ENCODE peak calls at places on chromosomes 7 and 10, in nine cellular contexts. F is stimulated activated CD4-positive, alpha-beta T cell treated with anti-CD3 and anti-CD28 coated beads, Interleukin-12 subunit alpha, Interleukin-12 subunit beta, amount 100 ng/mL, for 48 hours; G is activated CD4-positive, CD25-positive, alpha-beta regulatory T cell treated with anti-CD3 and anti-CD28 coated beads, Interleukin-2, amount 50 U/mL, for 72 hours; A is hepatocyte; N is GM12864; P is Calu3; W is left lobe of liver; C is fibroblast of lung; K is right cardiac atrium. Z is an unnamed sample.

GRCh38 chr7:97752215-97752614 is 20.3 kb downstream of the TAC1 start:
- DNase-seq in F (no peak), G (no peak), A (no peak), N (no peak), P (no peak), W (no peak), C (no peak), K (no peak), Z (no peak)

GRCh38 chr10:21959998-21960397 is 43.5 kb downstream of the DNAJC1 start:
- DNase-seq in F (no peak), G (no peak), A (no peak), N (no peak), P (no peak), W (no peak), C (no peak), K (no peak), Z (no peak)

GRCh38 chr7:104985259-104985617 is 28.8 kb upstream of the KMT2E start:
- DNase-seq in F (no peak), G (no peak), A (no peak), N (no peak), P (no peak), W (no peak), C (no peak), K (no peak), Z (no peak)

GRCh38 chr7:74464931-74465906 is 11.5 kb downstream of the GTF2IRD1 start:
- DNase-seq in F (no peak), G (no peak), A (no peak), N (no peak), P (peak; percentile 40), W (no peak), C (no peak), K (peak; percentile 33), Z (no peak)

GRCh38 chr10:82267960-82268359 is 393.0 kb downstream of the NRG3 start:
- DNase-seq in F (no peak), G (no peak), A (no peak), N (no peak), P (no peak), W (no peak), C (no peak), K (no peak), Z (no peak)

GRCh38 chr7:17521437-17521836 is 223.0 kb downstream of the AHR start:
- DNase-seq in F (no peak), G (no peak), A (no peak), N (no peak), P (no peak), W (no peak), C (peak; percentile 72), K (no peak), Z (no peak)

GRCh38 chr10:78416031-78416800 is 382.6 kb downstream of the RPS24 start:
- DNase-seq in F (no peak), G (no peak), A (no peak), N (no peak), P (no peak), W (no peak), C (peak; percentile 8), K (no peak), Z (no peak)

GRCh38 chr7:64888901-64889685 is 14.0 kb upstream of the ZNF273 start:
- DNase-seq in F (no peak), G (no peak), A (no peak), N (no peak), P (no peak), W (no peak), C (peak; percentile 7), K (peak; percentile 81), Z (no peak)

GRCh38 chr10:22824984-22825383 is 102.9 kb upstream of the ARMC3 start:
- DNase-seq in F (no peak), G (no peak), A (no peak), N (no peak), P (peak; percentile 27), W (no peak), C (no peak), K (no peak), Z (no peak)

GRCh38 chr10:47030191-47030698 is 119.0 kb downstream of the PTPN20 start:
- DNase-seq in F (no peak), G (no peak), A (no peak), N (no peak), P (no peak), W (no peak), C (no peak), K (no peak), Z (no peak)

GRCh38 chr7:93890041-93890463 is 501 bp downstream of the TFPI2 start:
- DNase-seq in F (no peak), G (no peak), A (peak; percentile 56), N (no peak), P (no peak), W (no peak), C (peak; percentile 60), K (peak; percentile 67), Z (no peak)

GRCh38 chr7:105521731-105522458 is at the start of gene PUS7:
- DNase-seq in F (peak; percentile 68), G (peak; percentile 76), A (peak; percentile 96), N (peak; percentile 57), P (peak; percentile 85), W (peak; percentile 90), C (peak; percentile 88), K (peak; percentile 96), Z (no peak)

GRCh38 chr10:28743576-28743975 is 66.3 kb downstream of the BAMBI start:
- DNase-seq in F (no peak), G (no peak), A (peak; percentile 41), N (no peak), P (no peak), W (no peak), C (no peak), K (no peak), Z (no peak)

GRCh38 chr7:135601182-135601581 is 43.5 kb downstream of the NUP205 start:
- DNase-seq in F (no peak), G (no peak), A (peak; percentile 8), N (no peak), P (no peak), W (no peak), C (peak; percentile 20), K (no peak), Z (no peak)

GRCh38 chr7:29408841-29409243 is 154.8 kb upstream of the PRR15 start:
- DNase-seq in F (peak; percentile 1), G (peak; percentile 34), A (peak; percentile 84), N (peak; percentile 27), P (peak; percentile 79), W (no peak), C (peak; percentile 73), K (no peak), Z (peak; percentile 21)

GRCh38 chr7:44386139-44386913 is 60.9 kb upstream of the CAMK2B start:
- DNase-seq in F (no peak), G (no peak), A (no peak), N (no peak), P (no peak), W (no peak), C (no peak), K (no peak), Z (no peak)

GRCh38 chr7:105721571-105722104 is 140.3 kb upstream of the EFCAB10 start:
- DNase-seq in F (no peak), G (no peak), A (no peak), N (no peak), P (no peak), W (no peak), C (no peak), K (no peak), Z (no peak)

GRCh38 chr10:78306358-78306757 is 272.7 kb downstream of the RPS24 start:
- DNase-seq in F (no peak), G (no peak), A (no peak), N (no peak), P (no peak), W (peak; percentile 33), C (no peak), K (no peak), Z (no peak)

GRCh38 chr7:140902305-140902953 is 22.3 kb downstream of the BRAF start:
- DNase-seq in F (no peak), G (no peak), A (no peak), N (no peak), P (no peak), W (no peak), C (no peak), K (no peak), Z (peak; percentile 48)

GRCh38 chr10:48603421-48604038 is 1.3 kb downstream of the ARHGAP22 start:
- DNase-seq in F (no peak), G (no peak), A (no peak), N (no peak), P (no peak), W (peak; percentile 30), C (no peak), K (no peak), Z (no peak)

GRCh38 chr10:58157076-58157766 is 110.5 kb downstream of the IPMK start:
- DNase-seq in F (no peak), G (no peak), A (no peak), N (no peak), P (peak; percentile 81), W (no peak), C (peak; percentile 98), K (no peak), Z (no peak)

GRCh38 chr10:130109796-130110235 is 814 bp downstream of the C10orf143 start:
- DNase-seq in F (peak; percentile 28), G (peak; percentile 69), A (peak; percentile 89), N (peak; percentile 53), P (peak; percentile 70), W (peak; percentile 65), C (peak; percentile 89), K (peak; percentile 74), Z (peak; percentile 61)

GRCh38 chr10:18312385-18313145 is 172.3 kb downstream of the CACNB2 start:
- DNase-seq in F (no peak), G (no peak), A (peak; percentile 63), N (no peak), P (no peak), W (no peak), C (peak; percentile 79), K (no peak), Z (no peak)

GRCh38 chr10:12934777-12935176 is 66.7 kb downstream of the CCDC3 start:
- DNase-seq in F (no peak), G (no peak), A (no peak), N (no peak), P (no peak), W (no peak), C (peak; percentile 38), K (no peak), Z (no peak)

GRCh38 chr10:1274746-1275544 is 218.8 kb downstream of the WDR37 start:
- DNase-seq in F (no peak), G (no peak), A (no peak), N (no peak), P (no peak), W (peak; percentile 36), C (no peak), K (no peak), Z (no peak)

GRCh38 chr10:44358080-44358771 is 26.7 kb downstream of the CXCL12 start:
- DNase-seq in F (no peak), G (no peak), A (no peak), N (no peak), P (no peak), W (no peak), C (no peak), K (no peak), Z (no peak)

GRCh38 chr10:111076682-111077661 is at the start of gene ADRA2A:
- DNase-seq in F (peak; percentile 6), G (no peak), A (peak; percentile 74), N (no peak), P (peak; percentile 66), W (no peak), C (peak; percentile 33), K (peak; percentile 59), Z (no peak)

GRCh38 chr10:3000063-3000462 is 67.3 kb upstream of the PFKP start:
- DNase-seq in F (no peak), G (no peak), A (no peak), N (no peak), P (no peak), W (no peak), C (no peak), K (no peak), Z (no peak)

GRCh38 chr7:156046031-156046560 is 233.8 kb upstream of the SHH start:
- DNase-seq in F (no peak), G (no peak), A (no peak), N (no peak), P (no peak), W (no peak), C (no peak), K (no peak), Z (no peak)

GRCh38 chr10:90834326-90834725 is 23.5 kb downstream of the HTR7 start:
- DNase-seq in F (no peak), G (no peak), A (no peak), N (no peak), P (no peak), W (no peak), C (no peak), K (no peak), Z (no peak)

GRCh38 chr7:958221-959200 is 4.0 kb upstream of the ADAP1 start:
- DNase-seq in F (no peak), G (no peak), A (no peak), N (no peak), P (no peak), W (no peak), C (no peak), K (peak; percentile 49), Z (no peak)